ENCODE peak calls at places on chromosomes 1 and 21, in six cellular contexts. W is HTR-8/SVneo, U is erythroblast, J is amniotic stem cell, M is GM23248, Z is A172. C is an unnamed sample.

GRCh38 chr1:156126043-156126700 is 11.7 kb downstream of the LMNA start:
- DNase-seq in W (peak), U (peak), J (peak), M (peak), Z (peak), C (no peak)

GRCh38 chr1:223628233-223628632 is 37.3 kb downstream of the CAPN8 start:
- DNase-seq in W (peak), U (peak), J (no peak), M (peak), Z (peak), C (peak)

GRCh38 chr1:166924829-166925541 is 48.9 kb upstream of the TADA1 start:
- DNase-seq in W (no peak), U (no peak), J (no peak), M (no peak), Z (no peak), C (no peak)

GRCh38 chr21:29904359-29905282 is 35.2 kb downstream of the GRIK1 start:
- DNase-seq in W (no peak), U (no peak), J (no peak), M (peak), Z (no peak), C (no peak)

GRCh38 chr1:8687053-8687452 is 130.4 kb downstream of the RERE start:
- DNase-seq in W (no peak), U (no peak), J (no peak), M (peak), Z (no peak), C (no peak)

GRCh38 chr1:155976062-155976912 is 2.1 kb downstream of the ARHGEF2 start:
- DNase-seq in W (no peak), U (peak), J (no peak), M (peak), Z (peak), C (peak)

GRCh38 chr1:53899206-53899628 is 5.2 kb downstream of the DIO1 start:
- DNase-seq in W (no peak), U (no peak), J (no peak), M (no peak), Z (peak), C (no peak)

GRCh38 chr1:37068897-37069296 is 34.6 kb upstream of the GRIK3 start:
- DNase-seq in W (no peak), U (no peak), J (no peak), M (no peak), Z (no peak), C (no peak)

GRCh38 chr1:187151555-187151954 is 322.8 kb downstream of the PLA2G4A start:
- DNase-seq in W (no peak), U (no peak), J (no peak), M (no peak), Z (no peak), C (no peak)

GRCh38 chr1:180948846-180949615 is 36.3 kb downstream of the KIAA1614 start:
- DNase-seq in W (no peak), U (no peak), J (no peak), M (no peak), Z (no peak), C (no peak)

GRCh38 chr1:25748531-25749205 is 51.3 kb upstream of the SELENON start:
- DNase-seq in W (no peak), U (no peak), J (no peak), M (no peak), Z (no peak), C (no peak)

GRCh38 chr1:228072658-228073043 is 9.9 kb upstream of the ARF1 start:
- DNase-seq in W (no peak), U (no peak), J (no peak), M (no peak), Z (no peak), C (no peak)

GRCh38 chr21:27700974-27701614 is 734.2 kb upstream of the ADAMTS5 start:
- DNase-seq in W (peak), U (peak), J (peak), M (peak), Z (peak), C (no peak)

C was measured in activated CD8-positive, alpha-beta memory T cell treated with anti-CD3 and anti-CD28 coated beads for 1 hour.